ENCODE peak calls at places on chromosomes 13 and 19, in six cellular contexts. One of them, this sample, is unnamed.

GRCh38 chr13:21522130-21522529 is 63.0 kb upstream of the ZDHHC20 start:
- ATAC-seq in K562: no peak
- ATAC-seq in GM12878: no peak
- ATAC-seq in upper lobe of left lung: no peak
- ATAC-seq in A549: no peak
- ATAC-seq in HepG2: no peak
- ATAC-seq in this sample: no peak

GRCh38 chr13:20349564-20350379 is 117.7 kb upstream of the GJB6 start:
- ATAC-seq in K562: no peak
- ATAC-seq in GM12878: no peak
- ATAC-seq in upper lobe of left lung: peak; percentile 18
- ATAC-seq in A549: no peak
- ATAC-seq in HepG2: peak; percentile 52
- ATAC-seq in this sample: peak; percentile 75

GRCh38 chr13:32527151-32527550 is 11.4 kb downstream of the N4BP2L2 start:
- ATAC-seq in K562: no peak
- ATAC-seq in GM12878: no peak
- ATAC-seq in upper lobe of left lung: no peak
- ATAC-seq in A549: no peak
- ATAC-seq in HepG2: no peak
- ATAC-seq in this sample: no peak

GRCh38 chr19:46271488-46272197 is 25.2 kb upstream of the HIF3A start:
- ATAC-seq in K562: no peak
- ATAC-seq in GM12878: peak; percentile 78
- ATAC-seq in upper lobe of left lung: peak; percentile 43
- ATAC-seq in A549: peak; percentile 99
- ATAC-seq in HepG2: no peak
- ATAC-seq in this sample: peak; percentile 31

GRCh38 chr19:11674067-11674492 is 64.7 kb downstream of the ZNF823 start:
- ATAC-seq in K562: no peak
- ATAC-seq in GM12878: no peak
- ATAC-seq in upper lobe of left lung: peak; percentile 28
- ATAC-seq in A549: no peak
- ATAC-seq in HepG2: no peak
- ATAC-seq in this sample: peak; percentile 22

GRCh38 chr13:46685006-46685730 is 111.8 kb downstream of the ESD start:
- ATAC-seq in K562: no peak
- ATAC-seq in GM12878: no peak
- ATAC-seq in upper lobe of left lung: no peak
- ATAC-seq in A549: no peak
- ATAC-seq in HepG2: peak; percentile 62
- ATAC-seq in this sample: no peak

GRCh38 chr19:38037151-38037611 is 130.2 kb downstream of the SIPA1L3 start:
- ATAC-seq in K562: peak; percentile 76
- ATAC-seq in GM12878: no peak
- ATAC-seq in upper lobe of left lung: no peak
- ATAC-seq in A549: no peak
- ATAC-seq in HepG2: no peak
- ATAC-seq in this sample: no peak

GRCh38 chr13:113202912-113203311 is 5.6 kb downstream of the PCID2 start:
- ATAC-seq in K562: no peak
- ATAC-seq in GM12878: no peak
- ATAC-seq in upper lobe of left lung: no peak
- ATAC-seq in A549: no peak
- ATAC-seq in HepG2: no peak
- ATAC-seq in this sample: no peak

GRCh38 chr13:73827434-73827833 is 306.8 kb downstream of the KLF12 start:
- ATAC-seq in K562: no peak
- ATAC-seq in GM12878: no peak
- ATAC-seq in upper lobe of left lung: no peak
- ATAC-seq in A549: no peak
- ATAC-seq in HepG2: no peak
- ATAC-seq in this sample: no peak

GRCh38 chr13:73820688-73821087 is 313.5 kb downstream of the KLF12 start:
- ATAC-seq in K562: no peak
- ATAC-seq in GM12878: peak; percentile 41
- ATAC-seq in upper lobe of left lung: no peak
- ATAC-seq in A549: no peak
- ATAC-seq in HepG2: no peak
- ATAC-seq in this sample: no peak

GRCh38 chr13:73822671-73823592 is 311.3 kb downstream of the KLF12 start:
- ATAC-seq in K562: no peak
- ATAC-seq in GM12878: no peak
- ATAC-seq in upper lobe of left lung: no peak
- ATAC-seq in A549: no peak
- ATAC-seq in HepG2: no peak
- ATAC-seq in this sample: no peak

GRCh38 chr13:73828811-73829210 is 305.4 kb downstream of the KLF12 start:
- ATAC-seq in K562: no peak
- ATAC-seq in GM12878: no peak
- ATAC-seq in upper lobe of left lung: no peak
- ATAC-seq in A549: no peak
- ATAC-seq in HepG2: no peak
- ATAC-seq in this sample: no peak

GRCh38 chr13:73825143-73825542 is 309.1 kb downstream of the KLF12 start:
- ATAC-seq in K562: no peak
- ATAC-seq in GM12878: no peak
- ATAC-seq in upper lobe of left lung: no peak
- ATAC-seq in A549: no peak
- ATAC-seq in HepG2: no peak
- ATAC-seq in this sample: no peak
- TF ChIP-seq EP300 in K562: no peak
- TF ChIP-seq EP300 in GM12878: no peak
- TF ChIP-seq EP300 in upper lobe of left lung: no peak
- TF ChIP-seq EP300 in A549: no peak
- TF ChIP-seq EP300 in HepG2: no peak
- TF ChIP-seq EP300 in this sample: no peak

DNA sequence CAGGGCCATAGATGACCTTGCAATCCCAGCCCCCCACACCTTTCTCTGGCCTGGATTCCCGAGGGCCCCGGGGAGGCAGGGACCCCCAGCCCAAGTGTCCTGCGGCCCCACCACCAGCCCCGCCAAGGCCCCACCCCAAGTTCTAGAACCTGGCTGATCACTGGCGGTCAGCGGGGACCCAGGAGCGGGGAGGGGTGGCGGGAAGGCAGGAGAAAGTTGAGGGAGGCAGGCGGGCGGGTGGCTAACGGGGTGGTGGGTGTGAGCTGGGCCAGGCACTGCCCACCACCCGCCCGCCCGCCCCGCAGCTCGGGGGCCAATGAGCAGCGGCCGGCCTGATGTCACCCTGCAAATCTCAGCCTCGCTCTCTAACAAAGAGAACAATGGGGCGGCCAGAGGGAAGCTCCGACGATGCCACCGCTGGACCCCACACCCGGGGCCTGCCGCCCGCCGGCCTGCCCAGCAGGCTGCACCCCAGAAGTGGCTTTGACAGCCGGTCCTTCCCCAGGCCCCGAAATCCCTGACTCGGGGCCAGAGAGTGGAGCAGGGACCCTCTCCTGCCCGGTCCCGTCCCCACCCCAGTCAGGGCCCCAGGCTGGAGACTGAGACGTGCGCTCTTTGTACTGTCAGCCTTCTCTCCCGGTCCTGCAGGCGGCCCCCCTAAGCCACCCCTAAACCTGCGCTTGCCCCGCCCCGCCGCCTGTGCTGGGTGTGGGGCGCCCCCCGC is 1.6 kb downstream of the MEX3D start:
- ATAC-seq in K562: peak; percentile 37
- ATAC-seq in GM12878: peak; percentile 29
- ATAC-seq in upper lobe of left lung: peak; percentile 89
- ATAC-seq in A549: peak; percentile 61
- ATAC-seq in HepG2: peak; percentile 45
- ATAC-seq in this sample: peak; percentile 77
- TF ChIP-seq POLR2A in K562: no peak
- TF ChIP-seq POLR2A in GM12878: no peak
- TF ChIP-seq POLR2A in upper lobe of left lung: no peak
- TF ChIP-seq POLR2A in A549: peak; percentile 24
- TF ChIP-seq POLR2A in HepG2: no peak
- TF ChIP-seq POLR2A in this sample: peak; percentile 45

GRCh38 chr19:9323919-9324583 is at the start of gene ZNF559:
- ATAC-seq in K562: peak; percentile 99
- ATAC-seq in GM12878: peak; percentile 100
- ATAC-seq in upper lobe of left lung: peak; percentile 97
- ATAC-seq in A549: peak; percentile 100
- ATAC-seq in HepG2: peak; percentile 96
- ATAC-seq in this sample: peak; percentile 98
- TF ChIP-seq EP300 in K562: no peak
- TF ChIP-seq EP300 in GM12878: no peak
- TF ChIP-seq EP300 in upper lobe of left lung: no peak
- TF ChIP-seq EP300 in A549: no peak
- TF ChIP-seq EP300 in HepG2: no peak
- TF ChIP-seq EP300 in this sample: no peak

GRCh38 chr19:7124782-7125181 is 55.3 kb downstream of the ZNF557 start:
- ATAC-seq in K562: no peak
- ATAC-seq in GM12878: no peak
- ATAC-seq in upper lobe of left lung: no peak
- ATAC-seq in A549: no peak
- ATAC-seq in HepG2: no peak
- ATAC-seq in this sample: no peak
- TF ChIP-seq POLR2A in K562: no peak
- TF ChIP-seq POLR2A in GM12878: no peak
- TF ChIP-seq POLR2A in upper lobe of left lung: no peak
- TF ChIP-seq POLR2A in A549: no peak
- TF ChIP-seq POLR2A in HepG2: no peak
- TF ChIP-seq POLR2A in this sample: no peak

DNA sequence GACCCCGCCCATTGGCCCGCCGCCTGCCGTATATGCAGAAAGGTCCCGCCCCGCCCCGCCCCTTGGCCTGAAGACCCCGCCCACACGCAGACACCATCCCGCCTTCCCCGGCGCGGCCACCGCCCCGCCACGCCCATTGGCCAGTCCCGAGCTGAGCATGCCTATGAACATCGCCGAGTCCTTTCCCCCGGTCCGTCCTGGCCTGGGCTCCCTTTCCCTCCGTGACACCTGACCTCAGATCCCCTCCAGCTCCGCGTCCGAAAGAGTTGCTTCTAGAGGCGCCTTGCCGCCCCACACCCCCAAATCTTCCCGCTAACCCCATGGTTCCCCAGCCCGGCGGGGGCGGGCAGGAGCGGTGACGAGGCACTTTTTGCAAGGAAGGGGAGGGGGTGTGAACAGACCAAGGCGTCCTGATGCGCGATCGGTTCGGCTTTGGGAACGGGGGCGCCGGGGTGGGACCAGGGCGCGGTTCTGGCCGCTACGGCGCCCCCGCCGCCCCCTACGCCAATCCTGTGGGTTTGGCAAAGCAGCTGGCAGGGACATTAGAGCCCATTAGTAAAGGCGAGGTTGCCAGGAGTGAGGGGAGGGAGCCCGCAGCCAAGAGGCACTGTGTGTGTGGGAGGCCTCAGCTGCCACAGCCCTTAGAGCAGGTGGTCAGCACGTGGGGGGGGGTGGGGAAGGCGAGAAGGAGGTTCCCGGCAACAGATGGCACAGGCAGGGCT is 409 bp upstream of the NUMBL start:
- ATAC-seq in K562: peak; percentile 86
- ATAC-seq in GM12878: peak; percentile 91
- ATAC-seq in upper lobe of left lung: peak; percentile 92
- ATAC-seq in A549: peak; percentile 60
- ATAC-seq in HepG2: no peak
- ATAC-seq in this sample: peak; percentile 89
- TF ChIP-seq EP300 in K562: peak; percentile 34
- TF ChIP-seq EP300 in GM12878: no peak
- TF ChIP-seq EP300 in upper lobe of left lung: no peak
- TF ChIP-seq EP300 in A549: no peak
- TF ChIP-seq EP300 in HepG2: no peak
- TF ChIP-seq EP300 in this sample: no peak

GRCh38 chr19:5292843-5293606 is 47.6 kb downstream of the PTPRS start:
- ATAC-seq in K562: peak; percentile 93
- ATAC-seq in GM12878: peak; percentile 80
- ATAC-seq in upper lobe of left lung: peak; percentile 93
- ATAC-seq in A549: peak; percentile 76
- ATAC-seq in HepG2: peak; percentile 68
- ATAC-seq in this sample: peak; percentile 85
- TF ChIP-seq POLR2A in K562: no peak
- TF ChIP-seq POLR2A in GM12878: no peak
- TF ChIP-seq POLR2A in upper lobe of left lung: no peak
- TF ChIP-seq POLR2A in A549: peak; percentile 26
- TF ChIP-seq POLR2A in HepG2: peak; percentile 51
- TF ChIP-seq POLR2A in this sample: peak; percentile 66

GRCh38 chr19:34359140-34359953 is 5.6 kb upstream of the GPI start:
- ATAC-seq in K562: peak; percentile 97
- ATAC-seq in GM12878: peak; percentile 98
- ATAC-seq in upper lobe of left lung: peak; percentile 98
- ATAC-seq in A549: peak; percentile 92
- ATAC-seq in HepG2: peak; percentile 88
- ATAC-seq in this sample: peak; percentile 97
- TF ChIP-seq EP300 in K562: peak; percentile 55
- TF ChIP-seq EP300 in GM12878: peak; percentile 25
- TF ChIP-seq EP300 in upper lobe of left lung: no peak
- TF ChIP-seq EP300 in A549: no peak
- TF ChIP-seq EP300 in HepG2: no peak
- TF ChIP-seq EP300 in this sample: no peak

This sample was measured in gastroesophageal sphincter.